ENCODE peak calls at places on chromosomes 3 and 15, in eight cellular contexts. B is uterus; Y is heart right ventricle; W is psoas muscle; N is CD8-positive, alpha-beta memory T cell; L is neuronal stem cell; D is astrocyte; P is upper lobe of left lung. T is an unnamed sample.

GRCh38 chr3:130850044-130850797 is 43.7 kb upstream of the ATP2C1 start:
- DNase-seq in N (peak; percentile 0), L (no peak), Y (peak; percentile 36), W (no peak), D (peak; percentile 97), B (no peak), P (no peak), T (peak; percentile 32)

GRCh38 chr15:79329186-79329611 is 18.3 kb downstream of the TMED3 start:
- DNase-seq in L (no peak), N (no peak), Y (no peak), W (no peak), D (peak; percentile 79), P (no peak), B (no peak), T (peak; percentile 55)

GRCh38 chr3:58355174-58355573 is 22.5 kb downstream of the PXK start:
- DNase-seq in P (no peak), L (no peak), W (no peak), Y (no peak), D (no peak), N (no peak), B (no peak), T (no peak)

GRCh38 chr3:99933971-99934750 is 116.5 kb downstream of the CMSS1 start:
- DNase-seq in P (no peak), W (no peak), B (no peak), Y (no peak), L (no peak), N (no peak), D (no peak), T (no peak)

GRCh38 chr3:100463002-100463401 is 29.4 kb upstream of the TMEM45A start:
- DNase-seq in W (no peak), D (peak; percentile 28), P (no peak), Y (peak; percentile 35), N (no peak), B (no peak), L (peak; percentile 39), T (peak; percentile 13)

GRCh38 chr3:194312743-194313281 is 38.3 kb downstream of the CPN2 start:
- DNase-seq in P (peak; percentile 46), L (no peak), B (peak; percentile 93), D (peak; percentile 85), W (peak; percentile 70), N (no peak), Y (no peak), T (peak; percentile 94)

GRCh38 chr3:151926956-151927355 is 53.5 kb downstream of the SUCNR1 start:
- DNase-seq in L (no peak), D (peak; percentile 85), Y (no peak), N (no peak), W (no peak), P (no peak), B (no peak), T (peak; percentile 39)

GRCh38 chr15:78873796-78874761 is 1.4 kb downstream of the MORF4L1 start:
- DNase-seq in D (peak; percentile 6), B (peak; percentile 31), N (peak; percentile 40), W (no peak), Y (peak; percentile 13), P (no peak), L (no peak), T (peak; percentile 33)

GRCh38 chr3:8869613-8870012 is 93.7 kb downstream of the RAD18 start:
- DNase-seq in Y (no peak), P (no peak), D (peak; percentile 100), B (no peak), W (no peak), N (no peak), L (peak; percentile 3), T (peak; percentile 67)

GRCh38 chr15:56042031-56042430 is 48.6 kb upstream of the NEDD4 start:
- DNase-seq in W (no peak), B (no peak), N (no peak), L (no peak), Y (no peak), P (no peak), D (no peak), T (no peak)

GRCh38 chr15:69104050-69104750 is 56.2 kb upstream of the GLCE start:
- DNase-seq in N (no peak), P (no peak), B (no peak), D (no peak), W (no peak), Y (no peak), L (no peak), T (no peak)

GRCh38 chr15:69099976-69100375 is 60.5 kb upstream of the GLCE start:
- DNase-seq in D (no peak), N (no peak), B (no peak), W (no peak), L (no peak), P (no peak), Y (no peak), T (no peak)

GRCh38 chr15:69100821-69101220 is 59.6 kb upstream of the GLCE start:
- DNase-seq in D (no peak), L (no peak), P (no peak), B (no peak), Y (no peak), W (no peak), N (no peak), T (no peak)

GRCh38 chr15:69107025-69107620 is 53.3 kb upstream of the GLCE start:
- DNase-seq in B (no peak), W (no peak), L (no peak), P (no peak), N (no peak), Y (no peak), D (peak; percentile 4), T (no peak)

GRCh38 chr15:69105451-69105985 is 54.9 kb upstream of the GLCE start:
- DNase-seq in B (no peak), Y (no peak), N (no peak), P (no peak), D (no peak), L (no peak), W (no peak), T (no peak)
- H3K27me3 ChIP-seq in B (no peaks in the 10 kb centered on the region), Y (no peaks in the 10 kb centered on the region), N (no peaks in the 10 kb centered on the region), P (no peaks in the 10 kb centered on the region), D (peaks cover 57% of the 10 kb centered on the region), L (peaks cover 3% of the 10 kb centered on the region), W (no peaks in the 10 kb centered on the region), T (peaks cover 10% of the 10 kb centered on the region)

DNA sequence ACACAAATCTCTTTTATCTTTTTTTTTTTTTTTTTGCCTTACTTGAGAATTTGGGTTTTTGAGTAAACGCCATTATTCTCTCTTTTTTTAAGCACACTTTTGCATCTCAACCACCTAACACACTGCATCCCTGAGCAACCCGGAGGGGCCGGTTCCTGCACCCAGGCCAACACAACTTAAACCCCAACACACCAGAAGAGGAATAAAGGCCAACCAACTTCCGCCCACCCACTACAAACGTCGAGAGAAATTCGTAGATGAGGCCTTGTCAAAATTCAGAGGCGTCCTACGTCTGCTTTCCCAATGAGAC is 389 bp upstream of the CCNB2 start:
- DNase-seq in L (no peak), D (no peak), P (no peak), N (no peak), B (no peak), Y (no peak), W (no peak), T (no peak)
- H3K27me3 ChIP-seq in L (no peaks in the 10 kb centered on the region), D (no peaks in the 10 kb centered on the region), P (no peaks in the 10 kb centered on the region), N (no peaks in the 10 kb centered on the region), B (no peaks in the 10 kb centered on the region), Y (no peaks in the 10 kb centered on the region), W (no peaks in the 10 kb centered on the region), T (no peaks in the 10 kb centered on the region)

GRCh38 chr15:44811347-44811746 is 75.0 kb downstream of the TRIM69 start:
- DNase-seq in L (no peak), N (no peak), W (no peak), P (no peak), D (no peak), Y (no peak), B (no peak), T (no peak)

GRCh38 chr15:44808557-44808956 is 72.2 kb downstream of the TRIM69 start:
- DNase-seq in P (no peak), W (no peak), Y (no peak), N (no peak), D (no peak), B (no peak), L (no peak), T (no peak)

GRCh38 chr15:44812029-44812517 is 75.7 kb downstream of the TRIM69 start:
- DNase-seq in N (no peak), B (no peak), L (no peak), P (no peak), W (no peak), D (no peak), Y (no peak), T (no peak)

GRCh38 chr15:44810237-44810636 is 73.9 kb downstream of the TRIM69 start:
- DNase-seq in P (no peak), W (no peak), L (no peak), B (no peak), Y (no peak), N (no peak), D (no peak), T (no peak)

DNA sequence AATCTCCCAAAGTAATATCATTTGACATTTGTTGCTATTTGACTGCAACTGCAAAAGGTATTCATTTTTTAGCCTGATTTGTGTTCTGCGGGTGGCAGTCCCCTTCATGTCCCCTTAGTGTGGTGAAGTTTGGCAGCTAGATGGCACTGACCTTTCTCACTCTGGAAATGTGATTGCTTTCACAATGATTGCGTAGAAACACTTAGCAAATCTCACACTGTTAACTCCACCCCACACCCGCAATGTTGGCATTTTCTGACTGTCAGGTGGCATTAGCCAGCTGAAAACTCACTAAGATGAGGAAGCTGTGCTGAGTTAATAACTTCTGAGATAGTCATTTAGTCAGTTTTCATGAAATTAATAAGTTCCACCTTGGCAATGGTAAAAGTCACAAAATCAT is 76.9 kb downstream of the TRIM69 start:
- DNase-seq in N (no peak), L (no peak), W (no peak), B (no peak), P (no peak), D (no peak), Y (no peak), T (no peak)
- H3K27me3 ChIP-seq in N (no peaks in the 10 kb centered on the region), L (no peaks in the 10 kb centered on the region), W (no peaks in the 10 kb centered on the region), B (no peaks in the 10 kb centered on the region), P (no peaks in the 10 kb centered on the region), D (peaks cover 14% of the 10 kb centered on the region), Y (no peaks in the 10 kb centered on the region), T (no peaks in the 10 kb centered on the region)

DNA sequence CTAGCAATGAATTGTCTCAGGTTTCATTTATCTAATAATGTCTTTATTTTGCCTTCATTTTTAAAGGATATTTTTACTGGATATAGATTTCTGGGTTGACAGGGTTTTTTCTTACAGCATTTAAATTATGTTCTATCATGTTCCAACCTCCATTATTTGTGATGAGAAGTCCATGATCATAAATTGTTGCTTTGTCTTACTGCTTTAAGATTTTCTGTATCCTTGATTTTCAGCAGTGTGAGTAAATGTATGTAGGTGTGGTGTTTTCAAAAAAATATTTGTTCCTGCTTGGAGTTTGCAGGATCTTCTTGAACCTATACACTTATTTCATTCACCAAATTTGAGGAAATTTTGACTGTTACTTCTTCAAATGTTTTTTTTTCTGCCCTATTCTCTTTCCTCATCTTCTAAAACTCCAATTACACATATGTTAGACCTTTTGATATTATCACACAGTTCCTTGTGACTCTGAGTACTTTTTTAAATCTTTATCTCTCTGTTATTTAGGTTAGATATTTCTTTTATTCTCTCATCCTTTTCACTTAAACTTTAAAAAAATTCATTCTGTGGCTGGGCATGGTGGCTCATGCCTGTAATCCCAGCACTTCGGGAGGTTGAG is 43.7 kb upstream of the SELENOK start:
- DNase-seq in B (no peak), N (no peak), D (no peak), Y (no peak), P (no peak), L (no peak), W (no peak), T (no peak)
- H3K27me3 ChIP-seq in B (no peaks in the 10 kb centered on the region), N (peaks cover 9% of the 10 kb centered on the region), D (no peaks in the 10 kb centered on the region), Y (peaks cover 28% of the 10 kb centered on the region), P (no peaks in the 10 kb centered on the region), L (no peaks in the 10 kb centered on the region), W (no peaks in the 10 kb centered on the region), T (no peaks in the 10 kb centered on the region)